ENCODE peak calls at places on chromosomes 5 and 9, in nine cellular contexts. A, R, S, W, J, V, D, O and B are unnamed samples.

GRCh38 chr9:22201256-22201655 is 192.2 kb upstream of the CDKN2B start:
- DNase-seq in A (no peak), R (peak), S (no peak), W (no peak), J (peak), V (no peak), D (no peak), O (no peak), B (no peak)

GRCh38 chr5:15694694-15695093 is 194.7 kb downstream of the FBXL7 start:
- DNase-seq in A (no peak), R (peak), S (no peak), W (no peak), J (peak), V (no peak), D (no peak), O (no peak), B (no peak)

GRCh38 chr9:107976767-107977166 is 487.2 kb upstream of the KLF4 start:
- DNase-seq in A (no peak), R (no peak), S (no peak), W (peak), J (peak), V (no peak), D (peak), O (no peak), B (no peak)

GRCh38 chr5:161851691-161852299 is 3.9 kb downstream of the GABRA1 start:
- DNase-seq in A (no peak), R (no peak), S (no peak), W (no peak), J (peak), V (peak), D (no peak), O (peak), B (no peak)

GRCh38 chr9:6910032-6910431 is 152.3 kb downstream of the KDM4C start:
- DNase-seq in A (no peak), R (peak), S (no peak), W (no peak), J (peak), V (peak), D (no peak), O (peak), B (no peak)

GRCh38 chr5:159451197-159452052 is 121.1 kb upstream of the IL12B start:
- DNase-seq in A (no peak), R (peak), S (no peak), W (no peak), J (peak), V (peak), D (no peak), O (no peak), B (no peak)

GRCh38 chr9:104856413-104856941 is 71.5 kb downstream of the ABCA1 start:
- DNase-seq in A (no peak), R (no peak), S (peak), W (no peak), J (peak), V (no peak), D (no peak), O (no peak), B (no peak)

GRCh38 chr5:33840927-33841547 is 50.8 kb downstream of the ADAMTS12 start:
- DNase-seq in A (no peak), R (no peak), S (no peak), W (no peak), J (no peak), V (no peak), D (peak), O (no peak), B (no peak)

GRCh38 chr5:14560091-14560595 is 21.4 kb upstream of the OTULINL start:
- DNase-seq in A (no peak), R (no peak), S (no peak), W (peak), J (no peak), V (no peak), D (peak), O (no peak), B (peak)

GRCh38 chr9:129069825-129070473 is 11.0 kb upstream of the DOLPP1 start:
- DNase-seq in A (no peak), R (no peak), S (no peak), W (no peak), J (no peak), V (no peak), D (no peak), O (no peak), B (no peak)

GRCh38 chr5:170522211-170523128 is 18.6 kb downstream of the KCNIP1 start:
- DNase-seq in A (no peak), R (peak), S (no peak), W (no peak), J (peak), V (no peak), D (peak), O (peak), B (no peak)

GRCh38 chr5:144697847-144698262 is 527.2 kb downstream of the KCTD16 start:
- DNase-seq in A (no peak), R (peak), S (no peak), W (no peak), J (peak), V (peak), D (no peak), O (peak), B (no peak)

GRCh38 chr9:87869082-87869481 is 13.6 kb upstream of the SPATA31E1 start:
- DNase-seq in A (no peak), R (no peak), S (no peak), W (peak), J (no peak), V (no peak), D (no peak), O (no peak), B (no peak)

GRCh38 chr5:124457901-124458300 is 288.5 kb downstream of the ZNF608 start:
- DNase-seq in A (no peak), R (no peak), S (no peak), W (no peak), J (no peak), V (no peak), D (no peak), O (no peak), B (no peak)

GRCh38 chr5:73135429-73136276 is 15.3 kb downstream of the TMEM171 start:
- DNase-seq in A (no peak), R (peak), S (peak), W (no peak), J (peak), V (peak), D (peak), O (peak), B (no peak)

GRCh38 chr9:109036744-109037680 is 23.7 kb upstream of the CTNNAL1 start:
- DNase-seq in A (no peak), R (peak), S (no peak), W (no peak), J (no peak), V (no peak), D (no peak), O (no peak), B (no peak)

GRCh38 chr5:135095871-135096270 is 61.8 kb upstream of the PITX1 start:
- DNase-seq in A (no peak), R (no peak), S (no peak), W (no peak), J (no peak), V (no peak), D (no peak), O (no peak), B (no peak)

GRCh38 chr5:144333336-144333920 is 162.8 kb downstream of the KCTD16 start:
- DNase-seq in A (no peak), R (no peak), S (no peak), W (no peak), J (peak), V (no peak), D (no peak), O (no peak), B (no peak)

GRCh38 chr9:121736964-121737462 is 85.6 kb downstream of the DAB2IP start:
- DNase-seq in A (no peak), R (no peak), S (peak), W (peak), J (peak), V (no peak), D (no peak), O (peak), B (no peak)

GRCh38 chr9:135565141-135565628 is 3.6 kb downstream of the PAEP start:
- DNase-seq in A (no peak), R (no peak), S (no peak), W (no peak), J (no peak), V (no peak), D (no peak), O (no peak), B (no peak)

GRCh38 chr5:14385022-14385421 is 196.6 kb upstream of the OTULINL start:
- DNase-seq in A (no peak), R (no peak), S (no peak), W (no peak), J (no peak), V (no peak), D (no peak), O (no peak), B (no peak)

GRCh38 chr9:136362450-136362784 is 1.1 kb downstream of the DNLZ start:
- DNase-seq in A (no peak), R (no peak), S (no peak), W (peak), J (no peak), V (no peak), D (no peak), O (no peak), B (no peak)

GRCh38 chr5:79562351-79563246 is 48.7 kb upstream of the HOMER1 start:
- DNase-seq in A (no peak), R (peak), S (no peak), W (no peak), J (peak), V (no peak), D (no peak), O (no peak), B (no peak)

GRCh38 chr9:27377147-27377807 is 80.3 kb upstream of the EQTN start:
- DNase-seq in A (no peak), R (peak), S (no peak), W (no peak), J (no peak), V (no peak), D (no peak), O (no peak), B (no peak)

GRCh38 chr9:69009708-69010107 is 4.2 kb downstream of the PRKACG start:
- DNase-seq in A (no peak), R (no peak), S (no peak), W (no peak), J (no peak), V (no peak), D (no peak), O (no peak), B (no peak)

GRCh38 chr9:20838218-20838617 is 154.2 kb downstream of the FOCAD start:
- DNase-seq in A (no peak), R (peak), S (no peak), W (no peak), J (peak), V (no peak), D (no peak), O (no peak), B (no peak)

GRCh38 chr5:133746834-133747233 is 134.5 kb upstream of the FSTL4 start:
- DNase-seq in A (no peak), R (no peak), S (no peak), W (no peak), J (peak), V (no peak), D (no peak), O (peak), B (no peak)